ENCODE peak calls at places on chromosomes 12 and 14, in seven cellular contexts. M, C, U, H, P, Q and A are unnamed samples.
A peak's percentile ranks its signal among the peaks of the same experiment; 100 is the strongest.

GRCh38 chr12:65505321-65506121 is 227.0 kb downstream of the MSRB3 start:
- DNase-seq in M (no peak), C (no peak), U (no peak), H (no peak), P (no peak), Q (no peak), A (no peak)

GRCh38 chr12:107594995-107595394 is 90.6 kb upstream of the PWP1 start:
- DNase-seq in M (no peak), C (no peak), U (no peak), H (no peak), P (no peak), Q (no peak), A (no peak)

GRCh38 chr12:130053641-130054040 is 108.6 kb upstream of the FZD10 start:
- DNase-seq in M (no peak), C (peak; percentile 12), U (no peak), H (peak; percentile 74), P (no peak), Q (no peak), A (no peak)

GRCh38 chr14:96631030-96631429 is 128.8 kb downstream of the PAPOLA start:
- DNase-seq in M (no peak), C (no peak), U (no peak), H (no peak), P (no peak), Q (no peak), A (no peak)

GRCh38 chr14:61625171-61625570 is 70.1 kb upstream of the HIF1A start:
- DNase-seq in M (no peak), C (peak; percentile 23), U (no peak), H (no peak), P (no peak), Q (no peak), A (no peak)

GRCh38 chr14:89408907-89409675 is 7.9 kb downstream of the FOXN3 start:
- DNase-seq in M (no peak), C (no peak), U (no peak), H (no peak), P (no peak), Q (no peak), A (no peak)

GRCh38 chr14:65492277-65492676 is 79.7 kb downstream of the FUT8 start:
- DNase-seq in M (no peak), C (no peak), U (no peak), H (no peak), P (peak; percentile 3), Q (no peak), A (no peak)

GRCh38 chr12:122909442-122910288 is 13.7 kb upstream of the VPS37B start:
- DNase-seq in M (no peak), C (no peak), U (no peak), H (peak; percentile 87), P (no peak), Q (no peak), A (no peak)

GRCh38 chr12:51517316-51517715 is 73.7 kb upstream of the SCN8A start:
- DNase-seq in M (no peak), C (no peak), U (no peak), H (no peak), P (no peak), Q (no peak), A (no peak)

GRCh38 chr12:52139579-52140062 is 52.2 kb downstream of the KRT80 start:
- DNase-seq in M (no peak), C (peak; percentile 68), U (no peak), H (peak; percentile 79), P (no peak), Q (peak; percentile 82), A (no peak)

GRCh38 chr12:2563709-2564108 is 231.1 kb upstream of the FKBP4 start:
- DNase-seq in M (no peak), C (no peak), U (no peak), H (no peak), P (no peak), Q (no peak), A (no peak)

GRCh38 chr14:75877292-75877691 is 104.5 kb downstream of the TGFB3 start:
- DNase-seq in M (no peak), C (no peak), U (no peak), H (no peak), P (no peak), Q (no peak), A (no peak)

GRCh38 chr12:76536546-76536945 is 23.0 kb downstream of the OSBPL8 start:
- DNase-seq in M (no peak), C (no peak), U (no peak), H (no peak), P (no peak), Q (no peak), A (no peak)

GRCh38 chr12:79046021-79046420 is 181.4 kb downstream of the SYT1 start:
- DNase-seq in M (no peak), C (no peak), U (no peak), H (no peak), P (no peak), Q (no peak), A (no peak)

GRCh38 chr12:69688496-69689427 is 10.3 kb downstream of the BEST3 start:
- DNase-seq in M (no peak), C (peak; percentile 91), U (peak; percentile 100), H (no peak), P (peak; percentile 37), Q (no peak), A (peak; percentile 86)

GRCh38 chr12:3129301-3130052 is 52.3 kb downstream of the TSPAN9 start:
- DNase-seq in M (no peak), C (no peak), U (no peak), H (no peak), P (peak; percentile 34), Q (no peak), A (no peak)

GRCh38 chr14:56794557-56795283 is 15.6 kb downstream of the OTX2 start:
- DNase-seq in M (no peak), C (no peak), U (no peak), H (no peak), P (no peak), Q (no peak), A (no peak)

GRCh38 chr14:99579903-99580570 is 24.0 kb downstream of the CCDC85C start:
- DNase-seq in M (no peak), C (peak; percentile 89), U (no peak), H (no peak), P (no peak), Q (no peak), A (no peak)

GRCh38 chr14:100854435-100854834 is 28.5 kb downstream of the MEG3 start:
- DNase-seq in M (no peak), C (no peak), U (no peak), H (no peak), P (no peak), Q (no peak), A (no peak)

GRCh38 chr14:93676416-93676958 is 111.8 kb downstream of the PRIMA1 start:
- DNase-seq in M (no peak), C (no peak), U (no peak), H (no peak), P (no peak), Q (no peak), A (no peak)

GRCh38 chr12:121530600-121531355 is 50.0 kb downstream of the KDM2B start:
- DNase-seq in M (peak; percentile 72), C (peak; percentile 77), U (no peak), H (no peak), P (peak; percentile 85), Q (no peak), A (no peak)

GRCh38 chr12:20505056-20505455 is 136.7 kb downstream of the PDE3A start:
- DNase-seq in M (no peak), C (no peak), U (no peak), H (no peak), P (no peak), Q (no peak), A (no peak)

GRCh38 chr14:22282429-22282828 is 306.6 kb downstream of the DAD1 start:
- DNase-seq in M (no peak), C (no peak), U (no peak), H (no peak), P (peak; percentile 31), Q (no peak), A (no peak)

GRCh38 chr14:73238262-73238852 is 1.1 kb downstream of the PAPLN start:
- DNase-seq in M (no peak), C (no peak), U (no peak), H (no peak), P (no peak), Q (no peak), A (no peak)

GRCh38 chr14:106506901-106507305 is 980.5 kb downstream of the TMEM121 start:
- DNase-seq in M (peak; percentile 76), C (no peak), U (no peak), H (no peak), P (no peak), Q (no peak), A (no peak)